ENCODE peak calls at places on chromosomes 4 and X, in nine cellular contexts. Y is activated gamma-delta T cell treated with Interleukin-2 at 50 U/mL for 16 hours; D is NCI-H1105; T is activated CD4-positive, alpha-beta T cell treated with anti-CD3 and anti-CD28 coated beads, Interleukin-2, amount 50 U/mL, for 48 hours; X is mucosa of gallbladder; U is CD4-positive, alpha-beta T cell; J is amniotic epithelial cell; Z is fibroblast of lung; E is fibroblast of the aortic adventitia. F is an unnamed sample.

GRCh38 chr4:38857354-38858096 is 908 bp upstream of the TLR6 start:
- DNase-seq in X (peak), J (peak), Z (peak), T (peak), D (no peak), Y (no peak), E (peak), U (no peak), F (peak)

GRCh38 chrX:135432881-135433521 is 11.3 kb downstream of the SMIM10L2A start:
- DNase-seq in E (no peak), U (no peak), T (no peak), D (no peak), Z (no peak), X (no peak), Y (no peak), J (no peak), F (no peak)

GRCh38 chr4:109294006-109294405 is 8.5 kb downstream of the COL25A1 start:
- DNase-seq in T (peak), Z (no peak), Y (no peak), J (peak), X (no peak), U (no peak), E (no peak), D (no peak), F (no peak)

GRCh38 chr4:52718123-52718522 is 33.1 kb downstream of the ERVMER34-1 start:
- DNase-seq in X (no peak), Z (peak), J (peak), T (no peak), D (no peak), U (no peak), Y (no peak), E (no peak), F (peak)

GRCh38 chr4:73761856-73762255 is 21.5 kb downstream of the CXCL8 start:
- DNase-seq in X (no peak), Y (no peak), J (no peak), Z (no peak), D (no peak), E (no peak), T (no peak), U (no peak), F (no peak)

GRCh38 chr4:110793381-110793801 is 170.5 kb upstream of the PITX2 start:
- DNase-seq in U (no peak), E (peak), D (no peak), T (no peak), Z (peak), Y (no peak), X (no peak), J (peak), F (peak)

GRCh38 chr4:183443609-183444148 is 757 bp upstream of the CDKN2AIP start:
- DNase-seq in Z (no peak), Y (no peak), T (peak), D (no peak), E (no peak), J (peak), X (no peak), U (peak), F (no peak)

GRCh38 chr4:109079731-109080130 is 222.7 kb downstream of the COL25A1 start:
- DNase-seq in E (no peak), T (no peak), D (no peak), X (no peak), J (peak), Z (no peak), U (no peak), Y (no peak), F (peak)

GRCh38 chr4:16461362-16461761 is 235.1 kb upstream of the TAPT1 start:
- DNase-seq in T (no peak), Y (no peak), Z (no peak), D (no peak), U (no peak), J (no peak), X (no peak), E (no peak), F (peak)

GRCh38 chrX:100417671-100418070 is 7.6 kb upstream of the PCDH19 start:
- DNase-seq in U (no peak), Y (no peak), J (no peak), E (no peak), D (no peak), T (no peak), Z (no peak), X (no peak), F (no peak)

GRCh38 chr4:5782829-5783476 is 72.0 kb downstream of the EVC start:
- DNase-seq in E (no peak), J (no peak), U (no peak), X (no peak), Y (no peak), T (no peak), Z (no peak), D (no peak), F (no peak)

GRCh38 chr4:38696697-38697096 is 32.7 kb downstream of the KLF3 start:
- DNase-seq in Z (peak), Y (no peak), U (no peak), E (peak), X (no peak), D (no peak), T (no peak), J (no peak), F (no peak)

GRCh38 chr4:141905751-141906150 is 269.4 kb downstream of the IL15 start:
- DNase-seq in E (peak), J (peak), D (no peak), Y (no peak), Z (peak), T (no peak), U (no peak), X (no peak), F (peak)

GRCh38 chr4:38385286-38386010 is 278.6 kb upstream of the KLF3 start:
- DNase-seq in T (no peak), E (peak), J (peak), D (no peak), Z (no peak), Y (no peak), X (peak), U (no peak), F (no peak)

GRCh38 chr4:79913581-79913980 is 159.4 kb downstream of the ANTXR2 start:
- DNase-seq in U (no peak), E (peak), D (no peak), Y (no peak), X (no peak), T (no peak), Z (peak), J (peak), F (peak)

GRCh38 chr4:37762294-37763163 is 64.0 kb upstream of the PGM2 start:
- DNase-seq in X (no peak), D (no peak), E (peak), J (peak), T (no peak), U (no peak), Z (peak), Y (no peak), F (peak)

GRCh38 chrX:110167952-110168451 is 149.9 kb downstream of the AMMECR1 start:
- DNase-seq in Y (peak), E (no peak), J (no peak), D (no peak), T (peak), U (peak), X (no peak), Z (no peak), F (peak)

GRCh38 chr4:111066887-111067286 is 444.0 kb upstream of the PITX2 start:
- DNase-seq in E (peak), Y (no peak), D (no peak), X (no peak), T (no peak), Z (no peak), J (peak), U (no peak), F (peak)

GRCh38 chrX:141839856-141840255 is 1.7 kb downstream of the MAGEC3 start:
- DNase-seq in E (no peak), Z (no peak), T (no peak), X (no peak), U (no peak), Y (no peak), J (no peak), D (no peak), F (no peak)

GRCh38 chrX:18702362-18703195 is 4.9 kb upstream of the PPEF1 start:
- DNase-seq in U (no peak), J (no peak), X (no peak), T (no peak), Y (no peak), E (peak), Z (peak), D (no peak), F (peak)

GRCh38 chr4:36835246-36835645 is 409.3 kb upstream of the NWD2 start:
- DNase-seq in X (no peak), E (no peak), T (no peak), Z (no peak), U (no peak), J (no peak), Y (no peak), D (no peak), F (no peak)

GRCh38 chr4:114021445-114021844 is 42.0 kb upstream of the ARSJ start:
- DNase-seq in Z (no peak), E (no peak), X (no peak), U (no peak), T (no peak), D (no peak), Y (no peak), J (no peak), F (no peak)

GRCh38 chr4:54545663-54546424 is 111.9 kb upstream of the KIT start:
- DNase-seq in Z (no peak), T (no peak), E (no peak), D (no peak), X (no peak), U (no peak), Y (no peak), J (no peak), F (no peak)

GRCh38 chr4:107034982-107035710 is 967 bp downstream of the DKK2 start:
- DNase-seq in U (no peak), Y (no peak), X (no peak), E (peak), T (no peak), D (peak), Z (peak), J (peak), F (peak)